ENCODE peak calls at places on chromosomes 1 and 21, in four cellular contexts. B is HepG2, J is K562, F is HCT116. G is an unnamed sample. For H3K4me1, the result is how much of the 10 kb centered on the place peaks cover.

GRCh38 chr1:180920702-180921101 is 8.0 kb downstream of the KIAA1614 start:
- DNase-seq in B (no peak), J (peak), F (no peak), G (no peak)

GRCh38 chr1:87754036-87754603 is 425.4 kb downstream of the LMO4 start:
- DNase-seq in B (no peak), J (peak), F (no peak), G (no peak)

GRCh38 chr21:36820176-36821031 is 121.5 kb downstream of the SIM2 start:
- DNase-seq in B (no peak), J (no peak), F (no peak), G (no peak)

GRCh38 chr1:75731881-75732280 is 7.4 kb downstream of the ACADM start:
- DNase-seq in B (no peak), J (no peak), F (no peak), G (no peak)

GRCh38 chr1:17502326-17502778 is 37.1 kb upstream of the ARHGEF10L start:
- DNase-seq in B (peak), J (peak), F (peak), G (no peak)

GRCh38 chr1:234656981-234657651 is 47.1 kb upstream of the IRF2BP2 start:
- DNase-seq in B (peak), J (peak), F (peak), G (peak)

GRCh38 chr1:84253891-84254290 is 47.6 kb upstream of the SAMD13 start:
- DNase-seq in B (peak), J (no peak), F (peak), G (peak)

GRCh38 chr1:235632538-235633219 is 16.9 kb downstream of the GNG4 start:
- DNase-seq in B (no peak), J (no peak), F (no peak), G (no peak)

GRCh38 chr1:93585059-93585966 is 96.3 kb downstream of the BCAR3 start:
- DNase-seq in B (peak), J (no peak), F (no peak), G (no peak)

GRCh38 chr1:25566730-25567341 is 23.4 kb downstream of the LDLRAP1 start:
- DNase-seq in B (no peak), J (no peak), F (no peak), G (no peak)

GRCh38 chr1:58896211-58897183 is 112.7 kb upstream of the JUN start:
- DNase-seq in B (no peak), J (peak), F (no peak), G (no peak)

GRCh38 chr1:109294481-109294880 is 11.5 kb upstream of the PSRC1 start:
- DNase-seq in B (no peak), J (no peak), F (no peak), G (no peak)

GRCh38 chr1:179177182-179177581 is 52.3 kb downstream of the ABL2 start:
- DNase-seq in B (no peak), J (no peak), F (no peak), G (no peak)
- TF ChIP-seq TCF7L2 in B (no peak), J (no peak), F (no peak), G (no peak)

DNA sequence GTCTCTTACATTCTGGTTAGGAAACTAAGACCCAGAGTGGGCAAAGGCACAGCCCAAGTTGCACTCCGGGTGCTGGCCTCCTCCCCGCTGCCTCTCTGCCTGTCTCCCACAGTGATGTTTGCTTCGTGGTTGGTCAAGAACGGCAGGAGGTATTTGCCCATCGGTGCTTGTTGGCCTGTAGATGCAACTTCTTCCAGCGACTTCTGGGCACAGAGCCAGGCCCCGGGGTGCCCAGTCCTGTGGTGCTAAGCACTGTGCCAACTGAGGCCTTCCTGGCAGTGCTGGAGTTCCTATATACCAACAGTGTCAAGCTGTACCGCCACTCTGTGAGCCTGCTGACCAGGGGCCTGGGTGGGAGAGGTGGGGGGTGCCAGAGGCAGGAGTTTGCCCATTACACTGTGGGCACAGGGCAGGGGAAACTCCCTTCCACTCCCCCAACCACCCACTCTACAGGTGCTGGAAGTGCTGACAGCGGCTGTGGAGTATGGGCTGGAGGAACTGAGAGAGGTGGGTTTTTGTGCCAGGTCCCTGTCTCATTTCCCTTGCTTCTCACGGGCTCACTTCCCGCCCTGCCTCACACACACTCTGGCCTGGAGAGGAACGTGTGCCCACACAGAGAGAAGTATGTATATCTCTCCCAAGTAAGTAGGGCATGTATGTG is 1.9 kb downstream of the BTBD19 start:
- DNase-seq in B (no peak), J (no peak), F (no peak), G (no peak)
- H3K4me1 ChIP-seq in B (half or more), J (half or more), F (half or more), G (half or more)

GRCh38 chr21:46324390-46325072 is 575 bp downstream of the PCNT start:
- DNase-seq in B (peak), J (peak), F (peak), G (no peak)

GRCh38 chr21:46322351-46323226 is 1.1 kb downstream of the C21orf58 start:
- DNase-seq in B (no peak), J (no peak), F (no peak), G (no peak)

GRCh38 chr21:46323710-46324389 is at the start of the genes C21orf58 and PCNT:
- DNase-seq in B (peak), J (peak), F (peak), G (peak)

GRCh38 chr21:46325073-46325912 is 1.3 kb downstream of the PCNT start:
- DNase-seq in B (peak), J (peak), F (peak), G (no peak)

DNA sequence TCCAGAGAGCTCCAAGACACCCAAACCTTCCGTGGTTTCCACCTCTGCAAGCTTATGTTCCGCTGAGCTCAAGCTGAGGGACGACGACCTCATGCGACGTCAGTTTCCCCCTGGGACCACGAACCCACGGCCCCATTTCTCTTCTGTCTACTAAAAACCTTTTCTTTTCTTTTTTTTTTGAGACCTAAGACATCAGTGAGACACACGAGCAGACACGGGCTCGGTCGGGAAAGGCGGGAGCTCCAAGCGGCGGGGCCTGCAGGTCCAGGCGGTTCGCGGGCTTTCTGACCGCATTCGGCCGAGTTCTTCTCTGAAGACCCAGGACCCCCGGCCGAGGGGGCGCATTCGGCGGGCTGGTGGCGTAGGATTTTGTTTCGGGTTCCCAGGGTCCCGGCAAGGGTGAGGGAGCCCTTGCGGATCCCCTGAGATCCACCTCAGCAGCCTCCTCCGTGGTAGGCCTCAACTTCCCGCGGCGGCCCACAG is 402 bp downstream of the C21orf58 start:
- DNase-seq in B (no peak), J (no peak), F (no peak), G (no peak)
- H3K27ac ChIP-seq in B (peak), J (peak), F (peak), G (peak)

DNA sequence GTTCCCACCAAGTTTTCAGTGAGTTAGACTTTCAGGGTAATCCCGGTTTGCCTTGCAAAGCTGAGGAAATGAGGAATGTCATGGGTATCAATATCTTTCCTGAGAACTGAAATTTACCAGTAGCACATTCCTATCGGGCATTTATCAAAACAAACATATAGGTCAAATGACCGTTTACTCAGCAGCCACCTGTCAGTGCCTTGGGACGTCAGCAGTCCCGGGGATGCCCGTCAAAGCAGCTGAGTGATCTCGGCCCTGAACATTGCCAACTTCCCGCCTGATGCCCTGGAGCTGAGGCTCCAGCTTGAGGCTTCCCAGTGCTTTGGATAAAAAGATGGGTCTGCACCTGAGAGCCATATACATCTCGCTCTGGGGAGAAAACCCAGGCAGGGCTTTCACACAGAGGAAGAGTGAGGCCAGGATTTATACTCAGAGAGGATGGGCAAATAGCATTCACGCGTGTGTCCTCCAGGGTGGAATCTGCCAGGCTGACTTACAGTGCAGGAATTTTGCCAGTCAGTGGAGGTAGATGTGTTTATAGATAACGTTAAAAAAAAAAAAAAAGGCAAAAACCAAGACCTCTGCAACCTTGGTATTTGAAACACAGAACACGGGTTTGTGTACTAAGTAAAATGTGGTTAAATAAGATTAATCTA is 435.7 kb upstream of the VAMP3 start:
- DNase-seq in B (no peak), J (no peak), F (no peak), G (no peak)
- TF ChIP-seq TCF7L2 in B (no peak), J (no peak), F (no peak), G (no peak)

DNA sequence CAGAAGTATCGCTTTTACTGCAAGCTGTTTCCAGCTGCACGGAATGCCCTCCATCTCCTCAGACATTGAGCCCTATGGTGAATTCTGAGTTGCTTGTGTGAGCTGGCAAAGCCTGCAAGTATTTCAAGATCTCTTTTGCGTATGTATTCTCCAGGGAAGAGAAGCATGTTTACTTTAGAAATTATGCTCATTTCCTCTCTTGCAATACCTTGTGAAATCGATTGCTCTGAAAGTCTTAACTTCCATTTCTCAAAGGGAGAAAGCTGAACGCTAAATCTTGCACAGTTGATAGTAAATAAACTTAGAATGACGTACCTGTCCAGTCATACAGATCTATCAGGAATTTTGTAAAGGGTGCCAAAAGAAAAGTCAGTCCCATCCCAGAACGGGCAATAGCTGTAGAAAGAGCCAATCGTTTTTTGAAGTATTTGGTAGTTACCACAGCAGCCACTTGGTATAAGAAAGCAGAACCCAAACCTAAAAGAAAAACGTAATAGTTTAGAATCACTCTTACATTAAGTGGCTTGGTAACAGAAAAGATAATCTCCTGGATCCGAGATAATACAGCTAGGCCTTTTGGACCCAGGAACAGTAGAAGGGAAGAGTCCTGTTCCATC is 10.1 kb downstream of the SLC16A4 start:
- DNase-seq in B (no peak), J (no peak), F (no peak), G (no peak)
- H3K4me1 ChIP-seq in B (under half), J (under half), F (under half), G (under half)

DNA sequence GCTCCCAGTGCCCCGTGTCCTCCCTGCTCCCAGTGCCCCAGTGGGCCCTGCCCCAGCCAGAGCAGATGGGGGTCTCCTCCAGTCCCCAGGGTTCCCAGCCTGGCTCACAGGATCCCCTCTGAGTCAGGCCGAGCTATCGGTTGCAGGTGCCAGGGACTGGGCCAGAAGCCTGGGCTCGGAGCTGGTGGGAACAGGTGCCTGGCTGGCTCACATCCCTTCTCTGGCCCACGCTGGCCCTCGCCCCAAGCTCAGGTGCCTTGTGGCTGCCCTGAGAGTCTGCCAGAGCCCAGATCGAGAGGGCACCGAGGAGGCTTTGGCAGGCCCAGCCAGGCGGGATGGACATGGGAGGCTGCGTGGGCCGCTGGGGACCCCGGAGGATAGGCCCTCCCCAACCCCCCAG is 18.9 kb downstream of the PLCH2 start:
- DNase-seq in B (no peak), J (no peak), F (no peak), G (no peak)
- H3K27ac ChIP-seq in B (no peak), J (no peak), F (no peak), G (no peak)

GRCh38 chr1:208149776-208150514 is 94.2 kb downstream of the PLXNA2 start:
- DNase-seq in B (peak), J (no peak), F (no peak), G (no peak)
- TF ChIP-seq TCF7L2 in B (no peak), J (no peak), F (no peak), G (no peak)